ENCODE peak calls at places on chromosomes 16 and 17, in six cellular contexts. One of them, this sample, is unnamed.
A peak's percentile ranks its signal among the peaks of the same experiment; 100 is the strongest.

GRCh38 chr17:77489898-77490265 is 349.1 kb downstream of the SEC14L1 start:
- DNase-seq in endodermal cell: peak; percentile 43
- DNase-seq in uterus: peak; percentile 82
- DNase-seq in H9: no peak
- DNase-seq in GM12878: no peak
- DNase-seq in lung: no peak
- DNase-seq in this sample: peak; percentile 58

GRCh38 chr17:27597783-27598320 is 33.1 kb upstream of the LGALS9 start:
- DNase-seq in endodermal cell: no peak
- DNase-seq in uterus: no peak
- DNase-seq in lung: no peak
- DNase-seq in H9: no peak
- DNase-seq in GM12878: no peak
- DNase-seq in this sample: no peak

GRCh38 chr17:77471984-77472836 is 331.4 kb downstream of the SEC14L1 start:
- DNase-seq in GM12878: no peak
- DNase-seq in lung: peak; percentile 81
- DNase-seq in H9: peak; percentile 83
- DNase-seq in uterus: peak; percentile 82
- DNase-seq in endodermal cell: peak; percentile 85
- DNase-seq in this sample: no peak

GRCh38 chr17:77189148-77189547 is 48.4 kb downstream of the SEC14L1 start:
- DNase-seq in lung: no peak
- DNase-seq in GM12878: peak; percentile 64
- DNase-seq in H9: no peak
- DNase-seq in uterus: no peak
- DNase-seq in endodermal cell: no peak
- DNase-seq in this sample: no peak

GRCh38 chr16:14302399-14303181 is 231.5 kb downstream of the MRTFB start:
- DNase-seq in GM12878: no peak
- DNase-seq in H9: peak; percentile 49
- DNase-seq in endodermal cell: peak; percentile 78
- DNase-seq in uterus: peak; percentile 37
- DNase-seq in lung: no peak
- DNase-seq in this sample: no peak

GRCh38 chr17:302300-302698 is 50.3 kb downstream of the RPH3AL start:
- DNase-seq in lung: no peak
- DNase-seq in GM12878: no peak
- DNase-seq in endodermal cell: no peak
- DNase-seq in H9: no peak
- DNase-seq in uterus: no peak
- DNase-seq in this sample: no peak

GRCh38 chr16:67533024-67533560 is 4.5 kb downstream of the RIPOR1 start:
- DNase-seq in lung: no peak
- DNase-seq in GM12878: no peak
- DNase-seq in endodermal cell: no peak
- DNase-seq in H9: no peak
- DNase-seq in uterus: no peak
- DNase-seq in this sample: no peak

GRCh38 chr16:80682435-80683070 is 121.8 kb downstream of the CDYL2 start:
- DNase-seq in endodermal cell: no peak
- DNase-seq in lung: no peak
- DNase-seq in H9: no peak
- DNase-seq in GM12878: no peak
- DNase-seq in uterus: no peak
- DNase-seq in this sample: no peak

GRCh38 chr17:30336369-30337171 is 2.7 kb upstream of the TMIGD1 start:
- DNase-seq in uterus: no peak
- DNase-seq in GM12878: no peak
- DNase-seq in endodermal cell: peak; percentile 89
- DNase-seq in lung: peak; percentile 57
- DNase-seq in H9: peak; percentile 80
- DNase-seq in this sample: no peak

GRCh38 chr17:76716146-76716833 is 5.5 kb upstream of the MXRA7 start:
- DNase-seq in uterus: peak; percentile 15
- DNase-seq in endodermal cell: no peak
- DNase-seq in GM12878: no peak
- DNase-seq in H9: no peak
- DNase-seq in lung: peak; percentile 66
- DNase-seq in this sample: no peak

GRCh38 chr17:63833026-63833740 is 5.7 kb upstream of the FTSJ3 start:
- DNase-seq in uterus: no peak
- DNase-seq in GM12878: no peak
- DNase-seq in H9: no peak
- DNase-seq in lung: no peak
- DNase-seq in endodermal cell: no peak
- DNase-seq in this sample: no peak
- H3K27ac ChIP-seq in uterus: no peak overlapping the region
- H3K27ac ChIP-seq in GM12878: no peak overlapping the region
- H3K27ac ChIP-seq in H9: no peak overlapping the region
- H3K27ac ChIP-seq in lung: no peak overlapping the region
- H3K27ac ChIP-seq in endodermal cell: no peak overlapping the region
- H3K27ac ChIP-seq in this sample: no peak overlapping the region

DNA sequence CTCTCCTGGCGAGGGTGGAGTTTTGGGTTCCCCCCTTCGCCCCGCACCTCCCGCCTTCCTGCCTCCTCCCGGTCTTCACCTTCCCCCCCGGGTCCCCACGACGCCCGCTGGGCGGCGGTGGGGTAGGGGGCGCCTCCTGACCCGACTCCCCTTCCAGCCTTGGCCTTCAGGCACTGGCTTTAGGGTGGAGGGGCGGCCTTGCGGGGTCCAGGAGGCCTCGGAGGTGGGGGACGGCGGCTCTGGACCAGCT is 2.4 kb downstream of the SLC16A3 start:
- DNase-seq in lung: no peak
- DNase-seq in GM12878: no peak
- DNase-seq in endodermal cell: no peak
- DNase-seq in H9: no peak
- DNase-seq in uterus: no peak
- DNase-seq in this sample: no peak
- H3K27ac ChIP-seq in lung: peak overlapping the region; percentile 83
- H3K27ac ChIP-seq in GM12878: peak overlapping the region; percentile 73
- H3K27ac ChIP-seq in endodermal cell: no peak overlapping the region
- H3K27ac ChIP-seq in H9: no peak overlapping the region
- H3K27ac ChIP-seq in uterus: peak overlapping the region; percentile 83
- H3K27ac ChIP-seq in this sample: peak overlapping the region; percentile 58

GRCh38 chr17:16019347-16019746 is 19.7 kb downstream of the TTC19 start:
- DNase-seq in lung: no peak
- DNase-seq in uterus: no peak
- DNase-seq in GM12878: no peak
- DNase-seq in H9: no peak
- DNase-seq in endodermal cell: no peak
- DNase-seq in this sample: no peak

DNA sequence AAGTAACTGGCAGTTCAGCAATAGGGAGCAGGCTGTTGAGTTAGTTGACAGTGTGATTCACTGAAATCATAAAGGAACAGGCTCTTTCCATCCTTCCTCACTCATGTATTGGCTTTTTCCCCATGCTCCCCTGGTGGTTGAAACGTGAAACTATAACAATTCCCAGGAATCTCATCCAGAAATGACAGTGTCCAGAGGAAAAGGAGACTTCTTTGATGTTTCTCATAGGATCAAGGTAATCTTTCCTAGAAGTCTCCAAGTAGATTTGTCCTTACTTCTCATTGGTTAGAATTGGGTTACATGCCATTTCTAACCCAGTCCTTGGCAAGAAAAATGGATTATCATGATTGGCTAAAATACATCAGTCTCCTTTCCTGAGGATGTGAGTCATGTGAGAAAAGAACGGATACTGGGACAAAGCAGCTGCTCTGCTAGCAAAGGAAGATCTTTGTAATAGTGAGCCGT is 14.4 kb downstream of the TTC19 start:
- DNase-seq in GM12878: no peak
- DNase-seq in lung: no peak
- DNase-seq in H9: no peak
- DNase-seq in uterus: no peak
- DNase-seq in endodermal cell: no peak
- DNase-seq in this sample: no peak
- H3K27ac ChIP-seq in GM12878: no peak overlapping the region
- H3K27ac ChIP-seq in lung: no peak overlapping the region
- H3K27ac ChIP-seq in H9: no peak overlapping the region
- H3K27ac ChIP-seq in uterus: no peak overlapping the region
- H3K27ac ChIP-seq in endodermal cell: no peak overlapping the region
- H3K27ac ChIP-seq in this sample: no peak overlapping the region

DNA sequence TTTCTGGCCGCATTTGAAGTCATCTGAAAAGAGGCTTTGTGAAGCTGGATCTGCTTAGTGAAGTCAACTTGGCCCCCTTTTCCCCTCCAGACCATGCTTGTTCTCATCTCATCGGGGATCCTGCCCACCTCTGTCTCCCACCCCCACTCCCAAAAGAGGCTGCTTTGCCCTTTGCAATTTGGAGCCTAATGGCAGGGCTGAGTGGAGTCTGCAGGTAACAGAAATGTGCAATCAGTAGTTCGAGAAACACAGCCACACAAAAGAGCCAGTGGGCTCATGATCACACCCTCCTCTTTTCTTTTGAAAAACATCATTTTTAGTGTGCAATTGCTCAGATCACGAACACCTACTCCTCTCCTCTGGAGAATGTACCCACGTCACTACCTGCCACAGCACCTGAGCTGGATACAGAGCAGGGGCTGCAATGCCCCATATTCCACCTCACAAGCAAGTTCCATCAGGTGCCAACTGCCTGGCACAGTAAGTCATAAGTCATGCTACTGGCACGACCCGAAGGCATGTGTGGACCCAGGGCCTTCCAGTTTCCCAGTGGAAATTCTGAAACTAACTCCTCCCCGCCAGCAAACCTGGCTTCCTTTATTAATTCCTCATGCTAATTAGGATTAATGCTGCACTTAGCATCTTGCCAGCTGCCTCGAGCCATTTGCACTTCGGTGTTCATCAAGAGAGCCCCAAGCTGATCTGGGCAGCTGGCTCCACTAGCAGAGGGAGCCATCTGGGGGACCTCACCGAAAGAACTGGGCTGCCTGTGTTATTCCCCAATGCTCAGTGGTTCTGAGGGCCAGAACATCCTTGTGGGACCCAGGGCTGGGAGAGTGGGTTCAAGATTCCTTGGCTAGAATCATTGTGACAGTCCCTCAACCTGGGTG is 2.3 kb downstream of the CACNG4 start:
- DNase-seq in GM12878: no peak
- DNase-seq in lung: no peak
- DNase-seq in uterus: no peak
- DNase-seq in H9: no peak
- DNase-seq in endodermal cell: no peak
- DNase-seq in this sample: peak; percentile 59
- H3K27ac ChIP-seq in GM12878: no peak overlapping the region
- H3K27ac ChIP-seq in lung: no peak overlapping the region
- H3K27ac ChIP-seq in uterus: no peak overlapping the region
- H3K27ac ChIP-seq in H9: no peak overlapping the region
- H3K27ac ChIP-seq in endodermal cell: no peak overlapping the region
- H3K27ac ChIP-seq in this sample: peak overlapping the region; percentile 60